ENCODE peak calls at places on chromosomes 7 and 10, in four cellular contexts. U is testis, E is esophagus squamous epithelium, Y is GM23338. V is an unnamed sample. For H3K4me1, the result is how much of the 10 kb centered on the place peaks cover.

GRCh38 chr10:122277737-122278136 is 6.6 kb downstream of the BTBD16 start:
- DNase-seq in U (peak), Y (no peak), E (no peak), V (no peak)

GRCh38 chr10:12333382-12334185 is 15.8 kb upstream of the CAMK1D start:
- DNase-seq in U (peak), E (no peak), Y (no peak), V (peak)

GRCh38 chr7:140640727-140641531 is at the start of gene DENND2A:
- DNase-seq in E (no peak), U (peak), Y (peak), V (peak)

GRCh38 chr7:25122373-25122772 is 2.7 kb downstream of the CYCS start:
- DNase-seq in U (no peak), Y (no peak), E (no peak), V (no peak)

GRCh38 chr7:5428470-5429252 is 5.0 kb upstream of the TNRC18 start:
- DNase-seq in E (no peak), U (peak), Y (peak), V (peak)

GRCh38 chr10:72328045-72328828 is 26.5 kb downstream of the DNAJB12 start:
- DNase-seq in U (peak), Y (peak), E (no peak), V (peak)

GRCh38 chr7:102845351-102845750 is 67.4 kb upstream of the LRRC17 start:
- DNase-seq in Y (no peak), E (no peak), U (no peak), V (no peak)

GRCh38 chr10:3779146-3779707 is 5.8 kb downstream of the KLF6 start:
- DNase-seq in U (no peak), E (no peak), Y (no peak), V (no peak)

GRCh38 chr10:95413608-95414007 is 122.8 kb upstream of the PDLIM1 start:
- DNase-seq in U (no peak), E (no peak), Y (no peak), V (no peak)

GRCh38 chr7:99693427-99694200 is 13.8 kb upstream of the CYP3A5 start:
- DNase-seq in E (no peak), U (no peak), Y (peak), V (peak)

GRCh38 chr10:104123397-104123796 is 1.4 kb downstream of the SFR1 start:
- DNase-seq in Y (no peak), E (no peak), U (no peak), V (no peak)

GRCh38 chr7:66326501-66327180 is 121.5 kb downstream of the TPST1 start:
- DNase-seq in U (no peak), E (no peak), Y (no peak), V (no peak)

GRCh38 chr7:52955522-52955921 is 79.9 kb upstream of the POM121L12 start:
- DNase-seq in U (no peak), E (no peak), Y (no peak), V (no peak)

GRCh38 chr7:158842486-158842885 is 13.2 kb upstream of the ESYT2 start:
- DNase-seq in E (no peak), Y (no peak), U (no peak), V (no peak)

GRCh38 chr10:119521443-119522204 is 20.9 kb downstream of the RGS10 start:
- DNase-seq in Y (no peak), E (no peak), U (no peak), V (no peak)

GRCh38 chr10:12727832-12728215 is 273.7 kb downstream of the CCDC3 start:
- DNase-seq in E (no peak), Y (no peak), U (no peak), V (no peak)

GRCh38 chr7:82741493-82741892 is 297.9 kb upstream of the CACNA2D1 start:
- DNase-seq in Y (no peak), U (no peak), E (no peak), V (no peak)

GRCh38 chr7:98870071-98870651 is 347 bp upstream of the TMEM130 start:
- DNase-seq in U (peak), Y (peak), E (no peak), V (peak)

GRCh38 chr7:6293202-6293601 is 20.8 kb upstream of the CYTH3 start:
- DNase-seq in Y (no peak), U (no peak), E (no peak), V (no peak)

GRCh38 chr10:91762878-91763277 is 35.3 kb upstream of the TNKS2 start:
- DNase-seq in U (no peak), E (no peak), Y (no peak), V (no peak)

GRCh38 chr10:3873728-3874461 is 88.9 kb upstream of the KLF6 start:
- DNase-seq in E (no peak), Y (peak), U (no peak), V (peak)

GRCh38 chr10:12534824-12535223 is 185.5 kb downstream of the CAMK1D start:
- DNase-seq in E (no peak), Y (no peak), U (no peak), V (no peak)

GRCh38 chr7:56175784-56176183 is 59.6 kb upstream of the NUPR2 start:
- DNase-seq in Y (no peak), U (no peak), E (no peak), V (no peak)

GRCh38 chr7:1585142-1585981 is 15.5 kb upstream of the PSMG3 start:
- DNase-seq in U (no peak), E (no peak), Y (no peak), V (no peak)
- H3K4me1 ChIP-seq in U (under half), E (under half), Y (under half), V (under half)

GRCh38 chr10:79490400-79491081 is 21.8 kb upstream of the EIF5AL1 start:
- DNase-seq in E (no peak), Y (no peak), U (no peak), V (peak)
- H3K4me1 ChIP-seq in E (under half), Y (under half), U (under half), V (under half)

DNA sequence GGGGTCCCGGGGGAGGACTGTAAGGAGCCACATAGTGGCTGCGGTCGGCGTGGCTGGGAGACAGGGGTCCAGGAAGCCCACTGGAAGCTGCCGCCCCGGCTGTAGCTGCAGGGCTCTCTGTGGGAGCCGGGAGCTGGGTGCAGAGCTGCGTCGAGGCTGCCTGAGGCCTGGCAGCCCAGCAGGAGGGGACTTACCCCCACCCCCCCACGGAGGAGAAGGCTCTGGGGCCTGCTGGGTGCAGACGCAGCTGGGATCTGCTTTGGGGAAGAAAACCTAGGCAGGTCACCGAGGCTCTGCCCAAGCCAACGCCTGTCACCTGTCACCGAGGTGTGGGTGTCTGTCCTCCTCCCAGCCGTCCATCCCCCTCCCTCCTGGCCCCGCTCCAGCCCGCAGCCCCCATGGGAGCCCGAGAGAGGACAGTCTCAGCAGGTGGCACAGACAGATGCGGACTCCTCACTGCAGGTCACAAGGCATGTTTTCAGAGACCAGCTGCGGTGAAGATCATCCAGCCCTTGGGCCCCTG is 25.2 kb downstream of the PWWP2B start:
- DNase-seq in Y (no peak), U (no peak), E (no peak), V (no peak)
- H3K4me1 ChIP-seq in Y (under half), U (half or more), E (half or more), V (under half)

DNA sequence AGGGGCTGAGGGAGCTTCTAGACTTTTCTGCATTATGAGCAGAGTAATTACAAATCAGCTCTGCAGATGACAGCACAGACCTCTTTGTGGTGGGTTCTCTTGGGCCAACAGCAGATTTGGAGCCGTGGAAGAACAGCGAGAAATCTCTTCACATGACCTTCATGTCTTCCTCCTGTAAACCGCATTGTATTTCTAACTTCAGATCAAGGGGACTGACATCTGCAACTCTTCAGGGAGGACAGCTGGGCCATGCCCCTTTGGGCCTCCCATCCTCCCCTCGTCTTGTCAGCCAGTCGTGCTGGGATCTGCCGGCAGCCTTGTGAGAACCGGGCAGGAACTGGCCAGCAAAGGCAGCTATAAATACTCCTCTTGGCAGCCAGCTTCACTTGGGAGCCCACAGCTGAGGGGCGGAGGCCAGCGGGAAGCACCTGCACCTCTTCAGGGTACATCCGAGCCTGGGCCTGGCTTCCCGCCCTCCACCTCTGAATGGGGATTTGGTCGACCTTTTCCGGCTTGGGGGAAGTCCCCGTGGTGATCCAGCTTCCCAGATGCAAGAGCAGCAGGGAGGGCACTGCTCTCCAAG is 54.8 kb downstream of the STEAP1B start:
- DNase-seq in E (peak), Y (peak), U (peak), V (peak)
- H3K4me1 ChIP-seq in E (under half), Y (under half), U (under half), V (under half)

GRCh38 chr10:50554995-50555568 is 68.7 kb downstream of the SGMS1 start:
- DNase-seq in Y (peak), E (no peak), U (peak), V (no peak)

GRCh38 chr10:50552308-50552707 is 71.4 kb downstream of the SGMS1 start:
- DNase-seq in E (no peak), U (no peak), Y (no peak), V (peak)

GRCh38 chr10:50552771-50553535 is 70.8 kb downstream of the SGMS1 start:
- DNase-seq in E (no peak), Y (peak), U (peak), V (peak)

GRCh38 chr10:50556238-50557120 is 67.3 kb downstream of the SGMS1 start:
- DNase-seq in E (no peak), Y (no peak), U (no peak), V (no peak)

GRCh38 chr10:50554381-50554994 is 69.3 kb downstream of the SGMS1 start:
- DNase-seq in U (peak), Y (peak), E (no peak), V (no peak)
- H3K4me1 ChIP-seq in U (under half), Y (under half), E (under half), V (under half)

DNA sequence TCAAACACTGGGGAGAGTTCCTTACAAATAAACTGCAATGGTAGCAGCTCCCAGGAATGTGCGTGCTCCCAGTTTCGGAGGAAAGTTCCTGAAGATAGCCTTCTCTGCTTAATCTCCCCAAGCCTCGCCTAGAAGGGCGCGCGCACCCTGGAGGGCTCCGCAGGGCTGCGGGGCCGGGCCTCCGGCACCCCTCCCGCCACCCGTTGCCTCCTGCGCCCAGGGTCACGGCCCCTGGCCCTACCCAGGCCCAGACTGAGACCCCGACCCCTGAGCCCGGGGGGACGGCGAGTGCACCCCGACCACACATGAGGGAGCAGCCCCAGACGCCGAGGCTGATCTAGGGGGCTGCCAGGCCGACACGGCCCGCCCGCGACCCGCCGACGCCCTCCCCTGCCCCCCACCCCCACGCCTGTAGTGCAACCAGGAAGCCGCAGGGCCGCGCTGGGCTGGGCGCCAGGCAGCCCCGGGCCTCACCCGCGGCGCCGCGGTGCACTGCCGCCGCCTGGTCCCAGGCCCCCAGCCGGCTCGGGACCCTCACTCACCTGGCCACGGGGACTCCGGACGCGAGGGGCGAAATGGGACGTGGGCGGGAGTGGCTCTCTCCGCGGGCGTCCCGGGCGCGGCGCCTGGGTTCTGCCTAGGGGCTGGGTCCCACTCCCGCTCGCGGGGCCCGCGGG is 398 bp downstream of the ANXA11 start:
- DNase-seq in Y (peak), U (no peak), E (no peak), V (peak)
- H3K4me1 ChIP-seq in Y (under half), U (under half), E (under half), V (under half)

DNA sequence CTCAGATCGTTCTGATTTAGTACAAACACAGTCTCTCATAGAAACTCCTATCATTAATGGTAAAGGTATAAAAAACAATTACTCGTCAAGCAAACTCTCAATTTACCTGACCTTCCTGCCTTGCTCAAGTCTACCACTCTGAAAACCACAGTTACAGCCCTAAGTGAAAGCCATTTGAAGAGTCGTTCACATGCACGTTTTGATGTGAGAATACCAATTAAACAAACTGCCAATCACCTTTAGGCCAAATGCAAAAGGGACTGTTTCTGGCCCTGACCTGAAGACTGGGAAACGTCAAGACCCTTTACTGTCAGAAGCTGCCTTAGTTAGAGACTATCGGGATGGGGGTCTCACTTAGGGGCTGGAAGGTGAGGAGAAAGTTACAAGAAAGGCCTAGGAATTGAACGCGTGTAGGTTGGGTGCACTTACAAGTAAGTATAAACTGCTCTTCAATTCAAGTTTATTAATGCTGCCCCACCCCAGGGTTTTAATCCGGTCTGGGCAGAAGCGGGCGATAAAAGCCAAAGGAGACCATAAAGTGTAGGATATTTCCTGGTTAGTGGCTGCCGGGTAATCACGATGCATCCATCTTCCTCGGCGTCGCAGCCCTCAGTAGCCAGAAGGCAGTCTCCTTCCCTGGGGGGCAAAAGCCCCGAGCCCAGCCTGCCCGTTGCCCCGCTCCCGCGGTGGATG is 940 bp downstream of the TM9SF3 start:
- DNase-seq in E (no peak), Y (peak), U (no peak), V (peak)
- H3K4me1 ChIP-seq in E (under half), Y (under half), U (under half), V (under half)

GRCh38 chr10:32951111-32951510 is 6.9 kb downstream of the ITGB1 start:
- DNase-seq in Y (no peak), U (no peak), E (no peak), V (no peak)

GRCh38 chr10:32952094-32952493 is 5.9 kb downstream of the ITGB1 start:
- DNase-seq in Y (no peak), U (no peak), E (no peak), V (no peak)

GRCh38 chr10:32952541-32953276 is 5.3 kb downstream of the ITGB1 start:
- DNase-seq in E (no peak), U (no peak), Y (no peak), V (no peak)

GRCh38 chr10:32949221-32949678 is 8.8 kb downstream of the ITGB1 start:
- DNase-seq in U (no peak), E (no peak), Y (no peak), V (no peak)

DNA sequence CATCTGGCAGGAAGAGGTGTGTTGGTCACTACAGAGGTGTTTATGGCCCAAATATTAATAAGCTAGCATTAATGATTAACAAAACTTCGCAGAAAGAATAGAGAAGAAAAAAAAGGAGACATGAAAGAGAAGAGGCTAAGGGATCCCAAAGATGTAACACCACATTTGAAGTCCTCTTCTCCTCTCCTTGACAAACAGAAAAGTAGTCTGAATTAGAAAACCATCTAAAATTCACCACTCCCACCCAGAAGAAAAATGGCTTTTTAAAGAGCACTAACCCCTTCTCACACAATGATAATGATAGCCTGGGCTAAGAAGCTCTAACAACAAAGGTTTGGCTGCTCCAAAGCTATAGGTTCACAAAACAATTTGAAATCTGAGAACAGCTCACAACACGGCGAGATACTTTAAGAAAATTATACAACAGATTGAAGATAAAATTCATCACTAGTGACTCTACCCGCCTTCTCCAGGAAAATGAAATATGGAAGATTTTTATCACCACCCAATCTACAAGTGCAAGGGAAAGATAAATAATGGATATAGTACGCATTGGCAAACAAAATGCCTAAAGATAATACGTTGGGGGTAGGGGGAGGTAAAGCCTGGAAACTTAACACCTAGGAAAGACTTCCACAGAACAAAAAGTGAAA is 7.4 kb downstream of the ITGB1 start:
- DNase-seq in E (no peak), Y (no peak), U (no peak), V (no peak)
- H3K4me1 ChIP-seq in E (under half), Y (half or more), U (under half), V (half or more)

GRCh38 chr10:132517951-132518521 is 19.6 kb upstream of the INPP5A start:
- DNase-seq in E (no peak), U (no peak), Y (peak), V (no peak)
- H3K4me1 ChIP-seq in E (under half), U (half or more), Y (under half), V (half or more)

DNA sequence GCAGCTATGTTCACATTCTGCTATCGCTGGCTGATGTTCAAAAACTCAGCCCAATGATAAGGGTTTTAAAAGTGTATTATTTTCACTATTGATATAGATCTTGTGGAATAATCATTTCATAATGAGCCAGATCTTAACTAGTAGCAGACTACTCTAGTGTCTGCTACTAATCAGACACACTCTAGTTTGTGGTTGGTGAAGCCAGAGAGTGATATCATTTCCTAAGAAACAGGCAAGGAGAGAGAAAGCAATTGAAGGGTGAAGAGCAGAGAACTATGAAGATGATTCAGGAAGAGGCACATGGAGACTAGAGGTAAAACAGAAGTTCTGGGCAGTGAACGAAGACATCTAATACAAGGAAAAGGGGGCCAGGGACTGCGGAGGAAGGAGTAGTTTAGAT is 58.2 kb upstream of the BET1 start:
- DNase-seq in E (no peak), U (no peak), Y (no peak), V (peak)
- H3K4me1 ChIP-seq in E (under half), U (under half), Y (under half), V (under half)